ENCODE peak calls at places on chromosomes 13 and 19, in five cellular contexts. H, F, M, A and W are unnamed samples.

GRCh38 chr19:771332-771785 is 20.4 kb downstream of the MISP start:
- DNase-seq in H (peak; percentile 45), F (no peak), M (no peak), A (no peak), W (no peak)

GRCh38 chr13:37960427-37960826 is 90.9 kb upstream of the TRPC4 start:
- DNase-seq in H (no peak), F (no peak), M (no peak), A (no peak), W (no peak)

GRCh38 chr19:47228168-47228936 is 2.6 kb downstream of the BBC3 start:
- DNase-seq in H (peak; percentile 56), F (peak; percentile 75), M (no peak), A (no peak), W (peak; percentile 39)

GRCh38 chr19:16017138-16017490 is 59.2 kb upstream of the TPM4 start:
- DNase-seq in H (no peak), F (no peak), M (no peak), A (no peak), W (no peak)

GRCh38 chr13:100566543-100566942 is 22.0 kb downstream of the GGACT start:
- DNase-seq in H (no peak), F (no peak), M (no peak), A (no peak), W (no peak)

GRCh38 chr19:18339703-18340102 is 695 bp upstream of the PGPEP1 start:
- DNase-seq in H (no peak), F (no peak), M (no peak), A (no peak), W (no peak)

GRCh38 chr13:29953542-29953941 is 103.1 kb upstream of the UBL3 start:
- DNase-seq in H (no peak), F (no peak), M (no peak), A (no peak), W (no peak)

GRCh38 chr19:6732803-6733337 is 4.5 kb downstream of the GPR108 start:
- DNase-seq in H (no peak), F (no peak), M (no peak), A (no peak), W (no peak)

GRCh38 chr13:110530839-110531499 is 30.6 kb downstream of the RAB20 start:
- DNase-seq in H (no peak), F (no peak), M (no peak), A (no peak), W (no peak)

GRCh38 chr13:76455960-76456359 is 430.2 kb downstream of the KCTD12 start:
- DNase-seq in H (no peak), F (no peak), M (no peak), A (no peak), W (no peak)

GRCh38 chr13:39481493-39481892 is 121.5 kb downstream of the LHFPL6 start:
- DNase-seq in H (no peak), F (no peak), M (no peak), A (no peak), W (no peak)